ENCODE peak calls at places on chromosomes 16 and 17, in six cellular contexts. Z is amygdala; X is stimulated activated naive CD4-positive, alpha-beta T cell; E is stimulated activated CD8-positive, alpha-beta memory T cell treated with anti-CD3 and anti-CD28 coated beads, Interleukin-4, amount 100 ng/mL, for 1 hour; G is effector CD4-positive, alpha-beta T cell; F is fibroblast of the aortic adventitia. K is an unnamed sample.

GRCh38 chr16:84295203-84295850 is 649 bp downstream of the WFDC1 start:
- DNase-seq in Z (no peak), X (no peak), E (no peak), G (no peak), F (no peak), K (no peak)

GRCh38 chr17:16444258-16444886 is 29.0 kb downstream of the TRPV2 start:
- DNase-seq in Z (no peak), X (no peak), E (no peak), G (no peak), F (no peak), K (no peak)

GRCh38 chr16:27924411-27925118 is 138.9 kb downstream of the GSG1L start:
- DNase-seq in Z (no peak), X (no peak), E (no peak), G (no peak), F (peak), K (peak)

GRCh38 chr16:88750854-88751253 is 34.2 kb downstream of the PIEZO1 start:
- DNase-seq in Z (no peak), X (no peak), E (no peak), G (no peak), F (no peak), K (no peak)

GRCh38 chr16:82655315-82655714 is 28.5 kb downstream of the CDH13 start:
- DNase-seq in Z (no peak), X (no peak), E (peak), G (peak), F (peak), K (no peak)

GRCh38 chr16:51524555-51525373 is 373.7 kb upstream of the SALL1 start:
- DNase-seq in Z (no peak), X (no peak), E (no peak), G (no peak), F (peak), K (no peak)

GRCh38 chr16:84315422-84315821 is 20.7 kb downstream of the WFDC1 start:
- DNase-seq in Z (no peak), X (no peak), E (no peak), G (no peak), F (peak), K (no peak)

GRCh38 chr17:66221343-66221742 is 7.9 kb downstream of the APOH start:
- DNase-seq in Z (no peak), X (no peak), E (no peak), G (no peak), F (no peak), K (no peak)

GRCh38 chr16:79970551-79971236 is 370.2 kb upstream of the MAF start:
- DNase-seq in Z (no peak), X (no peak), E (no peak), G (no peak), F (no peak), K (no peak)

GRCh38 chr16:84467256-84467655 is 37.2 kb downstream of the MEAK7 start:
- DNase-seq in Z (no peak), X (no peak), E (no peak), G (no peak), F (no peak), K (no peak)

GRCh38 chr17:20191066-20191465 is 181.9 kb downstream of the SPECC1 start:
- DNase-seq in Z (no peak), X (no peak), E (no peak), G (no peak), F (peak), K (no peak)

GRCh38 chr17:27414686-27415085 is 41.6 kb upstream of the KSR1 start:
- DNase-seq in Z (no peak), X (no peak), E (no peak), G (no peak), F (no peak), K (no peak)

GRCh38 chr17:43609613-43610385 is 51.9 kb downstream of the MEOX1 start:
- DNase-seq in Z (no peak), X (no peak), E (no peak), G (no peak), F (no peak), K (no peak)

GRCh38 chr17:35242158-35242804 is 591 bp upstream of the SLFN5 start:
- DNase-seq in Z (no peak), X (peak), E (peak), G (peak), F (peak), K (peak)

GRCh38 chr17:8862213-8863056 is 5.0 kb downstream of the PIK3R6 start:
- DNase-seq in Z (no peak), X (no peak), E (no peak), G (no peak), F (no peak), K (no peak)

GRCh38 chr17:82010575-82011525 is 11.8 kb downstream of the CENPX start:
- DNase-seq in Z (no peak), X (no peak), E (no peak), G (no peak), F (no peak), K (no peak)

GRCh38 chr17:69235338-69236058 is 6.9 kb upstream of the ABCA10 start:
- DNase-seq in Z (peak), X (peak), E (peak), G (peak), F (peak), K (peak)

GRCh38 chr17:34218757-34219156 is 36.3 kb upstream of the CCL2 start:
- DNase-seq in Z (no peak), X (no peak), E (no peak), G (no peak), F (no peak), K (no peak)

GRCh38 chr17:15454328-15454727 is 13.1 kb downstream of the CDRT4 start:
- DNase-seq in Z (no peak), X (no peak), E (no peak), G (no peak), F (no peak), K (no peak)

GRCh38 chr17:82267575-82268379 is 5.7 kb downstream of the CSNK1D start:
- DNase-seq in Z (peak), X (no peak), E (peak), G (no peak), F (peak), K (no peak)

GRCh38 chr17:42833771-42834422 is 700 bp downstream of the PSME3 start:
- DNase-seq in Z (no peak), X (no peak), E (no peak), G (peak), F (no peak), K (no peak)

GRCh38 chr17:65609749-65610148 is 48.3 kb upstream of the AXIN2 start:
- DNase-seq in Z (no peak), X (no peak), E (no peak), G (no peak), F (peak), K (no peak)

GRCh38 chr16:71894229-71894920 is 956 bp upstream of the IST1 start:
- DNase-seq in Z (peak), X (peak), E (no peak), G (peak), F (peak), K (peak)

GRCh38 chr16:81910366-81910885 is 100.8 kb downstream of the SDR42E1 start:
- DNase-seq in Z (no peak), X (no peak), E (no peak), G (no peak), F (no peak), K (no peak)

GRCh38 chr16:1011316-1012082 is 29.9 kb downstream of the SOX8 start:
- DNase-seq in Z (no peak), X (no peak), E (no peak), G (no peak), F (no peak), K (no peak)

GRCh38 chr17:79607941-79608728 is 2.7 kb downstream of the RBFOX3 start:
- DNase-seq in Z (no peak), X (no peak), E (no peak), G (no peak), F (no peak), K (peak)

GRCh38 chr17:76082326-76083251 is 3.6 kb downstream of the ZACN start:
- DNase-seq in Z (no peak), X (no peak), E (no peak), G (no peak), F (no peak), K (no peak)

GRCh38 chr17:39107141-39107540 is 44.3 kb downstream of the PLXDC1 start:
- DNase-seq in Z (no peak), X (no peak), E (no peak), G (no peak), F (no peak), K (no peak)

GRCh38 chr16:84048306-84048705 is 5.7 kb upstream of the SLC38A8 start:
- DNase-seq in Z (no peak), X (no peak), E (no peak), G (no peak), F (no peak), K (no peak)

GRCh38 chr16:27724491-27724878 is 174.5 kb downstream of the KATNIP start:
- DNase-seq in Z (peak), X (no peak), E (no peak), G (no peak), F (peak), K (no peak)

GRCh38 chr16:69762843-69763556 is 868 bp downstream of the WWP2 start:
- DNase-seq in Z (no peak), X (no peak), E (no peak), G (peak), F (peak), K (no peak)

GRCh38 chr17:79923974-79924638 is 84.9 kb upstream of the CBX4 start:
- DNase-seq in Z (no peak), X (no peak), E (no peak), G (peak), F (peak), K (peak)

GRCh38 chr17:50055055-50055425 is 870 bp upstream of the ITGA3 start:
- DNase-seq in Z (no peak), X (no peak), E (no peak), G (no peak), F (no peak), K (no peak)

GRCh38 chr17:36578671-36579070 is 13.0 kb upstream of the DHRS11 start:
- DNase-seq in Z (no peak), X (no peak), E (no peak), G (no peak), F (peak), K (no peak)

GRCh38 chr17:47310186-47310733 is 13.5 kb upstream of the EFCAB13 start:
- DNase-seq in Z (no peak), X (no peak), E (no peak), G (no peak), F (no peak), K (no peak)

K was measured in HEK293T.